ENCODE peak calls at places on chromosome X, in eight cellular contexts. T is dorsolateral prefrontal cortex, Y is colonic mucosa, R is natural killer cell, Z is left ventricle myocardium inferior, S is NB4, J is H54, F is hepatocyte. P is an unnamed sample.

GRCh38 chrX:51743179-51743957 is at the start of gene GSPT2:
- DNase-seq in F (peak; percentile 73), T (peak; percentile 53), S (peak; percentile 73), Z (peak; percentile 65), J (peak; percentile 15), Y (peak; percentile 69), R (peak; percentile 45), P (peak; percentile 44)

GRCh38 chrX:24862343-24862742 is 153.4 kb downstream of the ARX start:
- DNase-seq in T (no peak), R (no peak), F (no peak), J (no peak), Y (no peak), Z (no peak), S (no peak), P (no peak)

GRCh38 chrX:39144965-39145364 is 343.7 kb downstream of the MID1IP1 start:
- DNase-seq in R (no peak), T (no peak), Z (no peak), J (no peak), Y (no peak), F (no peak), S (peak; percentile 76), P (peak; percentile 53)

GRCh38 chrX:71315917-71316316 is 14.4 kb downstream of the ITGB1BP2 start:
- DNase-seq in Z (no peak), R (no peak), J (no peak), S (no peak), Y (no peak), F (no peak), T (no peak), P (no peak)

GRCh38 chrX:118239471-118239870 is 106.4 kb upstream of the WDR44 start:
- DNase-seq in F (no peak), Y (no peak), R (no peak), J (no peak), S (no peak), Z (peak; percentile 17), T (no peak), P (no peak)

GRCh38 chrX:78796916-78797315 is 49.4 kb downstream of the LPAR4 start:
- DNase-seq in F (no peak), J (no peak), S (peak; percentile 58), Z (no peak), Y (no peak), R (no peak), T (no peak), P (peak; percentile 54)

GRCh38 chrX:125248931-125249330 is 70.7 kb upstream of the TEX13C start:
- DNase-seq in Y (no peak), S (no peak), Z (no peak), F (no peak), J (no peak), R (no peak), T (no peak), P (no peak)

GRCh38 chrX:151985955-151986354 is 11.5 kb upstream of the GABRE start:
- DNase-seq in F (peak; percentile 39), R (no peak), S (no peak), Y (peak; percentile 35), J (no peak), Z (peak; percentile 20), T (no peak), P (no peak)

GRCh38 chrX:16788477-16788876 is 2.2 kb downstream of the TXLNG start:
- DNase-seq in F (no peak), J (no peak), S (peak; percentile 31), Z (no peak), Y (no peak), T (no peak), R (no peak), P (no peak)

GRCh38 chrX:131677655-131678628 is 134.1 kb downstream of the OR13H1 start:
- DNase-seq in R (no peak), F (peak; percentile 52), T (no peak), Y (peak; percentile 28), S (peak; percentile 46), Z (no peak), J (peak; percentile 37), P (no peak)

GRCh38 chrX:152637649-152638442 is at the start of gene GABRQ:
- DNase-seq in S (peak; percentile 7), F (peak; percentile 75), Z (peak; percentile 13), J (no peak), T (no peak), R (no peak), Y (no peak), P (no peak)

GRCh38 chrX:79975605-79976004 is 38.9 kb upstream of the TBX22 start:
- DNase-seq in F (no peak), J (no peak), T (no peak), S (no peak), R (no peak), Y (no peak), Z (no peak), P (no peak)

GRCh38 chrX:15349046-15349445 is 13.7 kb upstream of the PIGA start:
- DNase-seq in R (no peak), J (no peak), F (peak; percentile 89), Y (peak; percentile 23), T (no peak), Z (no peak), S (peak; percentile 69), P (peak; percentile 54)

GRCh38 chrX:39716401-39716800 is 381.4 kb downstream of the BCOR start:
- DNase-seq in F (no peak), J (no peak), R (no peak), T (no peak), S (no peak), Y (no peak), Z (no peak), P (no peak)

GRCh38 chrX:44042124-44042523 is 68.9 kb upstream of the NDP start:
- DNase-seq in Y (no peak), J (no peak), R (no peak), Z (no peak), S (no peak), F (no peak), T (no peak), P (no peak)

GRCh38 chrX:84155938-84156337 is 32.1 kb downstream of the RPS6KA6 start:
- DNase-seq in F (no peak), R (no peak), Z (no peak), J (no peak), S (no peak), T (no peak), Y (no peak), P (no peak)

GRCh38 chrX:10450229-10450958 is 170.0 kb downstream of the MID1 start:
- DNase-seq in Z (no peak), F (no peak), J (no peak), Y (no peak), T (no peak), R (no peak), S (no peak), P (no peak)

GRCh38 chrX:148771440-148771839 is 271.0 kb downstream of the AFF2 start:
- DNase-seq in T (no peak), F (no peak), Z (no peak), S (no peak), Y (no peak), R (no peak), J (no peak), P (no peak)

GRCh38 chrX:3526084-3526483 is 179.6 kb upstream of the MXRA5 start:
- DNase-seq in F (no peak), S (no peak), Z (no peak), J (no peak), T (no peak), R (no peak), Y (no peak), P (no peak)

GRCh38 chrX:39613997-39614679 is 483.6 kb downstream of the BCOR start:
- DNase-seq in F (peak; percentile 26), Y (no peak), R (no peak), Z (no peak), S (no peak), T (no peak), J (no peak), P (no peak)

GRCh38 chrX:27491397-27491796 is 28.3 kb upstream of the PPP4R3C start:
- DNase-seq in F (no peak), R (no peak), Y (no peak), J (no peak), T (no peak), Z (no peak), S (no peak), P (no peak)

GRCh38 chrX:13387656-13388421 is 68.0 kb upstream of the ATXN3L start:
- DNase-seq in Z (no peak), S (peak; percentile 76), R (no peak), J (no peak), Y (no peak), F (no peak), T (no peak), P (no peak)

GRCh38 chrX:70133303-70134115 is at the start of gene IGBP1:
- DNase-seq in Z (peak; percentile 79), J (peak; percentile 73), R (peak; percentile 57), F (peak; percentile 89), S (peak; percentile 95), Y (peak; percentile 83), T (peak; percentile 84), P (peak; percentile 76)

GRCh38 chrX:48467331-48467761 is 2.7 kb downstream of the SLC38A5 start:
- DNase-seq in F (no peak), Z (no peak), T (no peak), R (no peak), Y (no peak), J (no peak), S (no peak), P (no peak)

GRCh38 chrX:118758511-118758910 is 31.1 kb downstream of the IL13RA1 start:
- DNase-seq in T (no peak), F (no peak), R (no peak), J (no peak), Y (no peak), S (no peak), Z (no peak), P (no peak)

GRCh38 chrX:24026403-24026801 is 584 bp downstream of the KLHL15 start:
- DNase-seq in T (no peak), Y (no peak), J (no peak), S (peak; percentile 25), F (peak; percentile 41), R (no peak), Z (no peak), P (no peak)

GRCh38 chrX:2262679-2263055 is 238.1 kb downstream of the DHRSX start:
- DNase-seq in F (no peak), J (no peak), R (no peak), T (no peak), Z (no peak), S (no peak), Y (no peak), P (no peak)

GRCh38 chrX:140815868-140816267 is 106.3 kb downstream of the LINC00632 start:
- DNase-seq in S (peak; percentile 0), F (peak; percentile 28), T (no peak), R (no peak), Y (no peak), Z (no peak), J (no peak), P (no peak)

GRCh38 chrX:11664211-11664888 is 1.4 kb downstream of the ARHGAP6 start:
- DNase-seq in F (peak; percentile 18), S (no peak), T (no peak), Y (no peak), Z (peak; percentile 15), J (no peak), R (no peak), P (no peak)

GRCh38 chrX:134649770-134650169 is 8.5 kb downstream of the PLAC1 start:
- DNase-seq in T (no peak), S (no peak), Y (no peak), Z (no peak), R (no peak), J (no peak), F (no peak), P (no peak)